ENCODE peak calls at places on chromosomes 6 and 20, in seven cellular contexts. One of them, this sample, is unnamed.

GRCh38 chr6:119526609-119527605 is 177.3 kb upstream of the MAN1A1 start:
- DNase-seq in breast epithelium: no peak
- DNase-seq in K562: no peak
- DNase-seq in GM12878: no peak
- DNase-seq in H1: no peak
- DNase-seq in suprapubic skin: no peak
- DNase-seq in spleen: no peak
- DNase-seq in this sample: no peak

GRCh38 chr6:37260063-37260843 is 2.3 kb upstream of the TMEM217 start:
- DNase-seq in breast epithelium: no peak
- DNase-seq in K562: no peak
- DNase-seq in GM12878: no peak
- DNase-seq in H1: no peak
- DNase-seq in suprapubic skin: no peak
- DNase-seq in spleen: no peak
- DNase-seq in this sample: no peak

GRCh38 chr6:111984516-111985201 is 69.2 kb upstream of the CCN6 start:
- DNase-seq in breast epithelium: no peak
- DNase-seq in K562: no peak
- DNase-seq in GM12878: no peak
- DNase-seq in H1: no peak
- DNase-seq in suprapubic skin: no peak
- DNase-seq in spleen: no peak
- DNase-seq in this sample: no peak

GRCh38 chr6:10453596-10453995 is 38.7 kb upstream of the TFAP2A start:
- DNase-seq in breast epithelium: no peak
- DNase-seq in K562: no peak
- DNase-seq in GM12878: no peak
- DNase-seq in H1: no peak
- DNase-seq in suprapubic skin: no peak
- DNase-seq in spleen: no peak
- DNase-seq in this sample: no peak

GRCh38 chr20:40697466-40697987 is 8.5 kb upstream of the MAFB start:
- DNase-seq in breast epithelium: no peak
- DNase-seq in K562: no peak
- DNase-seq in GM12878: no peak
- DNase-seq in H1: no peak
- DNase-seq in suprapubic skin: no peak
- DNase-seq in spleen: no peak
- DNase-seq in this sample: no peak

GRCh38 chr20:23666698-23667097 is 22.1 kb downstream of the CST4 start:
- DNase-seq in breast epithelium: no peak
- DNase-seq in K562: no peak
- DNase-seq in GM12878: no peak
- DNase-seq in H1: no peak
- DNase-seq in suprapubic skin: no peak
- DNase-seq in spleen: no peak
- DNase-seq in this sample: no peak

GRCh38 chr6:129835691-129836090 is 25.4 kb downstream of the TMEM244 start:
- DNase-seq in breast epithelium: no peak
- DNase-seq in K562: no peak
- DNase-seq in GM12878: no peak
- DNase-seq in H1: no peak
- DNase-seq in suprapubic skin: no peak
- DNase-seq in spleen: no peak
- DNase-seq in this sample: no peak

GRCh38 chr6:150516199-150516598 is 83.5 kb upstream of the PLEKHG1 start:
- DNase-seq in breast epithelium: no peak
- DNase-seq in K562: no peak
- DNase-seq in GM12878: no peak
- DNase-seq in H1: no peak
- DNase-seq in suprapubic skin: no peak
- DNase-seq in spleen: no peak
- DNase-seq in this sample: no peak

GRCh38 chr6:125310994-125311649 is 9.4 kb upstream of the HDDC2 start:
- DNase-seq in breast epithelium: no peak
- DNase-seq in K562: peak; percentile 45
- DNase-seq in GM12878: no peak
- DNase-seq in H1: no peak
- DNase-seq in suprapubic skin: no peak
- DNase-seq in spleen: no peak
- DNase-seq in this sample: no peak

GRCh38 chr6:36731622-36732310 is 34.1 kb downstream of the RAB44 start:
- DNase-seq in breast epithelium: no peak
- DNase-seq in K562: no peak
- DNase-seq in GM12878: no peak
- DNase-seq in H1: no peak
- DNase-seq in suprapubic skin: no peak
- DNase-seq in spleen: peak; percentile 47
- DNase-seq in this sample: peak; percentile 27

GRCh38 chr6:47478233-47479155 is 905 bp downstream of the CD2AP start:
- DNase-seq in breast epithelium: peak; percentile 29
- DNase-seq in K562: no peak
- DNase-seq in GM12878: no peak
- DNase-seq in H1: no peak
- DNase-seq in suprapubic skin: no peak
- DNase-seq in spleen: no peak
- DNase-seq in this sample: no peak
- TF ChIP-seq POLR2A in breast epithelium: peak; percentile 6
- TF ChIP-seq POLR2A in K562: peak; percentile 66
- TF ChIP-seq POLR2A in GM12878: no peak
- TF ChIP-seq POLR2A in H1: peak; percentile 3
- TF ChIP-seq POLR2A in suprapubic skin: no peak
- TF ChIP-seq POLR2A in spleen: no peak
- TF ChIP-seq POLR2A in this sample: no peak

DNA sequence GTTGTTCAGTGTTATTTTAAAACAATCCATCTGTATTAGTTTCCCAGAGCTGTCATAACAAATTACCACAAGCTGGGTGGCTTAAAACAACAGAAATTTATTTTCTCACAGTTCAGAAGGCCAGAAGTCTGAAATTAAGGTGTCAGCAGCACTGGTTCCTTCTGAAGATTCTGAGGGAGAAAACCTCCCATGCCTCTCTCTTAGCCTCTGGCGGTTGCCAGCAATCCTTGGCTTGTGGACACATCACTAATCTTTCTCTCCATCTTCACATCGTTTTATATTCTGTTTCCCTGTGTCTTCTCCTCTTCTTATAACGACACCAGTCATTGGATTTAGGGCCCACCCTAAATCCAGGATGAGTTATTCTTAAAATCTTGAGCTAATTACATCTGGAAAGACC is 70.2 kb upstream of the EPB41L1 start:
- DNase-seq in breast epithelium: no peak
- DNase-seq in K562: no peak
- DNase-seq in GM12878: no peak
- DNase-seq in H1: no peak
- DNase-seq in suprapubic skin: no peak
- DNase-seq in spleen: no peak
- DNase-seq in this sample: no peak
- H3K27ac ChIP-seq in breast epithelium: peak overlapping the region; percentile 89
- H3K27ac ChIP-seq in K562: no peak overlapping the region
- H3K27ac ChIP-seq in GM12878: no peak overlapping the region
- H3K27ac ChIP-seq in H1: no peak overlapping the region
- H3K27ac ChIP-seq in suprapubic skin: no peak overlapping the region
- H3K27ac ChIP-seq in spleen: no peak overlapping the region
- H3K27ac ChIP-seq in this sample: no peak overlapping the region

GRCh38 chr6:4459032-4459431 is 317.2 kb upstream of the CDYL start:
- DNase-seq in breast epithelium: no peak
- DNase-seq in K562: no peak
- DNase-seq in GM12878: no peak
- DNase-seq in H1: no peak
- DNase-seq in suprapubic skin: no peak
- DNase-seq in spleen: no peak
- DNase-seq in this sample: no peak
- TF ChIP-seq POLR2AphosphoS5 in breast epithelium: no peak
- TF ChIP-seq POLR2AphosphoS5 in K562: no peak
- TF ChIP-seq POLR2AphosphoS5 in GM12878: no peak
- TF ChIP-seq POLR2AphosphoS5 in H1: no peak
- TF ChIP-seq POLR2AphosphoS5 in suprapubic skin: no peak
- TF ChIP-seq POLR2AphosphoS5 in spleen: no peak
- TF ChIP-seq POLR2AphosphoS5 in this sample: no peak

GRCh38 chr20:49712918-49713778 is 530 bp downstream of the B4GALT5 start:
- DNase-seq in breast epithelium: peak; percentile 26
- DNase-seq in K562: peak; percentile 65
- DNase-seq in GM12878: no peak
- DNase-seq in H1: no peak
- DNase-seq in suprapubic skin: peak; percentile 77
- DNase-seq in spleen: peak; percentile 88
- DNase-seq in this sample: peak; percentile 71
- TF ChIP-seq POLR2A in breast epithelium: no peak
- TF ChIP-seq POLR2A in K562: peak; percentile 49
- TF ChIP-seq POLR2A in GM12878: no peak
- TF ChIP-seq POLR2A in H1: peak; percentile 76
- TF ChIP-seq POLR2A in suprapubic skin: peak; percentile 63
- TF ChIP-seq POLR2A in spleen: no peak
- TF ChIP-seq POLR2A in this sample: no peak

GRCh38 chr20:34389206-34389953 is 26.3 kb downstream of the ITCH start:
- DNase-seq in breast epithelium: no peak
- DNase-seq in K562: no peak
- DNase-seq in GM12878: no peak
- DNase-seq in H1: no peak
- DNase-seq in suprapubic skin: no peak
- DNase-seq in spleen: no peak
- DNase-seq in this sample: no peak
- H3K27ac ChIP-seq in breast epithelium: no peak overlapping the region
- H3K27ac ChIP-seq in K562: no peak overlapping the region
- H3K27ac ChIP-seq in GM12878: no peak overlapping the region
- H3K27ac ChIP-seq in H1: no peak overlapping the region
- H3K27ac ChIP-seq in suprapubic skin: no peak overlapping the region
- H3K27ac ChIP-seq in spleen: no peak overlapping the region
- H3K27ac ChIP-seq in this sample: no peak overlapping the region

DNA sequence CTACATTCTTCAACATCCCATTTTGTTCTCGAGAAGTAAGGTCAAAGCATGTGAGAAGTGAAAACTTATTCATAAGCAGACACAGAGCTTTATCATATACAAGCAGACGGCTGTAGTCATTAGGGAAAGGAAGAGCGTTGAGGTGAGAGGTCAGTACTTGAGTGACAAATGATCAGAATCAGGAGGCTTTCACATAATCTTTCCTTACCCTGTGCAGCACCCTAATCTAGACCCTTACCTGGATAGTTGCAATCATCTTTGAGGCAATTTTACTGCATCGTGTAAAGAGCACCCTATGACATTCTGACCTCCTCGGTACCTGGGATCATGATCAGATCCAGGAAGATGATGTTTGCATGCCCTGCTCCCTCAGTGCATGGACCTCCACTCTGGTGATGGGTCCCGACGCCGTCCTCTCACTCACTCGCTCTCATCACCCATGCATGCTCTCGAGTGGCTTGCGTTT is 62.7 kb downstream of the RNF182 start:
- DNase-seq in breast epithelium: no peak
- DNase-seq in K562: peak; percentile 31
- DNase-seq in GM12878: no peak
- DNase-seq in H1: no peak
- DNase-seq in suprapubic skin: no peak
- DNase-seq in spleen: no peak
- DNase-seq in this sample: no peak
- TF ChIP-seq POLR2AphosphoS5 in breast epithelium: no peak
- TF ChIP-seq POLR2AphosphoS5 in K562: peak; percentile 84
- TF ChIP-seq POLR2AphosphoS5 in GM12878: no peak
- TF ChIP-seq POLR2AphosphoS5 in H1: no peak
- TF ChIP-seq POLR2AphosphoS5 in suprapubic skin: no peak
- TF ChIP-seq POLR2AphosphoS5 in spleen: no peak
- TF ChIP-seq POLR2AphosphoS5 in this sample: no peak

DNA sequence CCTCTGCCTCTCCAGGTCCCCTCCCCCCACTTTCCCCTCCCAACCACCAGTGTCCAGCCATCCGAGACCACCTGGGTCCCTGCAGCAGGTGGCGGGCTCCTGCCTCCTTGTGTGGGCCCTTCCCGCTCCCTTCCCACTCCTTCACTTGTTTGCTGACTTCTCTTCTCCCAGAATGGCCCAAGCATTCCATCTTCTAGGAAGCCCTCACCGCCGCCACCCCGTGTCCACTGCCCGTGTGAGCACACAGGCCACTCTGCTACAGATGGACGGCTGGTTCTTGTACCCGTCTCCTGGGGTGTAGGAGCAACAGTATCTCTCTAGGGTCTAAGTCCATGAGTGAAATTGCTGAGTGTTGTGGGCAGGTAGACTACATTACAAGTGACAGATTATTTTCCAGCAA is 15.0 kb downstream of the BPHL start:
- DNase-seq in breast epithelium: no peak
- DNase-seq in K562: no peak
- DNase-seq in GM12878: no peak
- DNase-seq in H1: no peak
- DNase-seq in suprapubic skin: no peak
- DNase-seq in spleen: no peak
- DNase-seq in this sample: no peak
- TF ChIP-seq POLR2A in breast epithelium: no peak
- TF ChIP-seq POLR2A in K562: no peak
- TF ChIP-seq POLR2A in GM12878: no peak
- TF ChIP-seq POLR2A in H1: no peak
- TF ChIP-seq POLR2A in suprapubic skin: no peak
- TF ChIP-seq POLR2A in spleen: no peak
- TF ChIP-seq POLR2A in this sample: no peak

GRCh38 chr6:35427851-35428321 is 24.3 kb upstream of the FANCE start:
- DNase-seq in breast epithelium: no peak
- DNase-seq in K562: no peak
- DNase-seq in GM12878: no peak
- DNase-seq in H1: no peak
- DNase-seq in suprapubic skin: no peak
- DNase-seq in spleen: no peak
- DNase-seq in this sample: no peak

GRCh38 chr6:35427435-35427834 is 24.7 kb upstream of the FANCE start:
- DNase-seq in breast epithelium: no peak
- DNase-seq in K562: no peak
- DNase-seq in GM12878: no peak
- DNase-seq in H1: no peak
- DNase-seq in suprapubic skin: no peak
- DNase-seq in spleen: no peak
- DNase-seq in this sample: no peak

GRCh38 chr6:35428421-35429149 is 23.6 kb upstream of the FANCE start:
- DNase-seq in breast epithelium: no peak
- DNase-seq in K562: no peak
- DNase-seq in GM12878: no peak
- DNase-seq in H1: no peak
- DNase-seq in suprapubic skin: no peak
- DNase-seq in spleen: no peak
- DNase-seq in this sample: no peak

GRCh38 chr6:35426074-35426473 is 26.1 kb upstream of the FANCE start:
- DNase-seq in breast epithelium: no peak
- DNase-seq in K562: no peak
- DNase-seq in GM12878: no peak
- DNase-seq in H1: no peak
- DNase-seq in suprapubic skin: no peak
- DNase-seq in spleen: no peak
- DNase-seq in this sample: no peak

DNA sequence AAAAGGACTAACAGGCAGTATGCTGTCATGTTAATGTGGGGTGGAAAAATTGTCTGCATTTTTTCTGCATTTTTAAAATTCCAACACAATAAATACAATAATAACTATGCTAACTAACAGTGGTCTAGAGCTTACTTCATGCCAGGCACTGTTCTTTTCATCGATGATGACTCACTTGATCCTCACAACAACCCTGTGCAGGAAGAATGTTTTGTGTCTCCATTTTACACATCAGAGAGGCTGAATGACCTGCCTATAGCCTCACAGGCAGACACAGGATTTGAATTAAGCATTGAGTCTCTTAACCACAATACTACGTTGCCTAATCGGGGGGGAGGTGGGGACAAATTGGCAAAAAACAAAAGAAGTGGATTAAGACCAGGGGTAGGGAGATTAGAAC is 26.9 kb upstream of the FANCE start:
- DNase-seq in breast epithelium: no peak
- DNase-seq in K562: no peak
- DNase-seq in GM12878: no peak
- DNase-seq in H1: no peak
- DNase-seq in suprapubic skin: no peak
- DNase-seq in spleen: no peak
- DNase-seq in this sample: no peak
- H3K27ac ChIP-seq in breast epithelium: no peak overlapping the region
- H3K27ac ChIP-seq in K562: no peak overlapping the region
- H3K27ac ChIP-seq in GM12878: no peak overlapping the region
- H3K27ac ChIP-seq in H1: peak overlapping the region; percentile 9
- H3K27ac ChIP-seq in suprapubic skin: no peak overlapping the region
- H3K27ac ChIP-seq in spleen: no peak overlapping the region
- H3K27ac ChIP-seq in this sample: no peak overlapping the region

This sample was measured in sigmoid colon.